ENCODE peak calls at places on chromosomes 7 and 10, in six cellular contexts. I, J, M, X, R and A are unnamed samples.

GRCh38 chr7:142709921-142710320 is 39.4 kb upstream of the PRSS1 start:
- DNase-seq in I (no peak), M (no peak), J (no peak), X (no peak), R (no peak), A (no peak)

GRCh38 chr10:80392250-80392649 is 16.1 kb upstream of the PRXL2A start:
- DNase-seq in R (no peak), X (no peak), I (no peak), J (no peak), M (no peak), A (no peak)

GRCh38 chr10:127486355-127486754 is 62.8 kb upstream of the NPS start:
- DNase-seq in X (no peak), I (no peak), J (no peak), R (peak; percentile 9), M (no peak), A (no peak)

GRCh38 chr7:27883726-27884125 is 143.8 kb downstream of the TAX1BP1 start:
- DNase-seq in R (no peak), M (no peak), J (no peak), X (no peak), I (no peak), A (no peak)

GRCh38 chr10:116271593-116272496 is 1.2 kb downstream of the GFRA1 start:
- DNase-seq in R (no peak), I (peak; percentile 45), J (no peak), M (no peak), X (no peak), A (no peak)

GRCh38 chr10:35639651-35640311 is 2.3 kb downstream of the FZD8 start:
- DNase-seq in X (no peak), R (peak; percentile 52), I (peak; percentile 58), J (no peak), M (no peak), A (no peak)

GRCh38 chr7:2219136-2219535 is 13.6 kb downstream of the MAD1L1 start:
- DNase-seq in J (no peak), I (no peak), R (no peak), M (no peak), X (no peak), A (no peak)

GRCh38 chr10:17004801-17005380 is 124.7 kb downstream of the CUBN start:
- DNase-seq in J (no peak), X (no peak), M (no peak), R (no peak), I (no peak), A (no peak)

GRCh38 chr10:69088471-69088769 is 517 bp downstream of the SRGN start:
- DNase-seq in R (no peak), M (no peak), J (no peak), X (no peak), I (no peak), A (no peak)